ENCODE peak calls at places on chromosome 20, in four cellular contexts. N is H9, E is mesenchymal stem cell, F is H1. A is an unnamed sample.

GRCh38 chr20:40265872-40266533 is 423.0 kb downstream of the MAFB start:
- DNase-seq in N (no peak), E (peak), F (no peak), A (no peak)

GRCh38 chr20:62020935-62021701 is 44.6 kb downstream of the TAF4 start:
- DNase-seq in N (no peak), E (no peak), F (no peak), A (no peak)

GRCh38 chr20:63694596-63695418 is 1.6 kb upstream of the TNFRSF6B start:
- DNase-seq in E (no peak), N (no peak), F (no peak), A (no peak)

GRCh38 chr20:4740774-4741431 is 19.2 kb downstream of the PRND start:
- DNase-seq in N (peak), E (peak), F (peak), A (peak)

GRCh38 chr20:42483694-42484303 is 705.9 kb downstream of the PTPRT start:
- DNase-seq in N (peak), F (peak), E (no peak), A (peak)

GRCh38 chr20:53773792-53774371 is 180.2 kb upstream of the ZNF217 start:
- DNase-seq in F (no peak), N (no peak), E (peak), A (no peak)

GRCh38 chr20:64119681-64120341 is 12.4 kb upstream of the NPBWR2 start:
- DNase-seq in E (no peak), F (no peak), N (no peak), A (no peak)

GRCh38 chr20:62155428-62156253 is 12.1 kb downstream of the SS18L1 start:
- DNase-seq in E (no peak), F (peak), N (peak), A (no peak)

GRCh38 chr20:63942250-63943006 is 13.8 kb downstream of the UCKL1 start:
- DNase-seq in E (no peak), F (peak), N (peak), A (no peak)

GRCh38 chr20:58883243-58883691 is 30.8 kb downstream of the GNAS start:
- DNase-seq in F (no peak), E (no peak), N (peak), A (peak)

GRCh38 chr20:62666736-62667529 is 24.6 kb downstream of the SLCO4A1 start:
- DNase-seq in F (no peak), N (no peak), E (no peak), A (no peak)

GRCh38 chr20:12179692-12180091 is 262.0 kb downstream of the BTBD3 start:
- DNase-seq in N (no peak), F (no peak), E (no peak), A (no peak)

GRCh38 chr20:42567409-42567808 is 622.3 kb downstream of the PTPRT start:
- DNase-seq in E (no peak), N (no peak), F (no peak), A (no peak)

GRCh38 chr20:57717797-57718196 is 8.0 kb upstream of the PMEPA1 start:
- DNase-seq in E (no peak), F (no peak), N (no peak), A (no peak)

GRCh38 chr20:57714409-57715267 is 4.8 kb upstream of the PMEPA1 start:
- DNase-seq in E (peak), F (no peak), N (no peak), A (no peak)

GRCh38 chr20:57716893-57717292 is 7.1 kb upstream of the PMEPA1 start:
- DNase-seq in N (no peak), E (no peak), F (no peak), A (no peak)

GRCh38 chr20:57715268-57715904 is 5.6 kb upstream of the PMEPA1 start:
- DNase-seq in N (no peak), F (no peak), E (no peak), A (no peak)

GRCh38 chr20:57716202-57716601 is 6.4 kb upstream of the PMEPA1 start:
- DNase-seq in N (no peak), F (no peak), E (peak), A (no peak)
- H2AK5ac ChIP-seq in N (no peak), F (no peak), E (no peak), A (no peak)

GRCh38 chr20:46979603-46980241 is 85.1 kb downstream of the EYA2 start:
- DNase-seq in N (no peak), E (no peak), F (no peak), A (no peak)
- H2BK12ac ChIP-seq in N (no peak), E (no peak), F (peak), A (no peak)

GRCh38 chr20:38211200-38212097 is 46.4 kb upstream of the TGM2 start:
- DNase-seq in E (no peak), N (no peak), F (no peak), A (no peak)

GRCh38 chr20:38209736-38210405 is 44.8 kb upstream of the TGM2 start:
- DNase-seq in F (no peak), N (no peak), E (no peak), A (no peak)

GRCh38 chr20:38208523-38208922 is 43.5 kb upstream of the TGM2 start:
- DNase-seq in N (no peak), F (no peak), E (no peak), A (no peak)

GRCh38 chr20:38209054-38209675 is 44.1 kb upstream of the TGM2 start:
- DNase-seq in F (no peak), E (peak), N (no peak), A (no peak)

DNA sequence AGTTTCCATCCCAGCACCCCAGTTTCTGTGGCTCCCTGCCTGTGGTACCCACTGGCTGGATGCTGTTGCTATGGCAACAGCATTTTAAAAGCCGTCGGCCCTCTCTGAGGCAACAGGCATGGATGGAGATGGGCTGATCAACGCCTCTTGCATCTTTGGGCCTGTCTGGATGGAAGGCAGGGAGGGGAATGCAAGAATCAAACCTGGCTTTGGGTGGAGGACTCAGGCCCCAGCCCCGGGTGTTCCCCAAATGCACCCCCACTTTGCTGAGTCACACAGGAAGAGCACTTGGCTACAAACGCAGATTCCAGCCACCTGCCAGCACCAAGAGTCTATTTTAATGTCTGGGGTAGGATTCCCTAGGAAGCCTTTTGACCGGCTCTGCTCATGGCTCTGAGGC is 45.7 kb upstream of the TGM2 start:
- DNase-seq in E (no peak), F (no peak), N (no peak), A (no peak)
- H2AK5ac ChIP-seq in E (no peak), F (no peak), N (no peak), A (peak)

DNA sequence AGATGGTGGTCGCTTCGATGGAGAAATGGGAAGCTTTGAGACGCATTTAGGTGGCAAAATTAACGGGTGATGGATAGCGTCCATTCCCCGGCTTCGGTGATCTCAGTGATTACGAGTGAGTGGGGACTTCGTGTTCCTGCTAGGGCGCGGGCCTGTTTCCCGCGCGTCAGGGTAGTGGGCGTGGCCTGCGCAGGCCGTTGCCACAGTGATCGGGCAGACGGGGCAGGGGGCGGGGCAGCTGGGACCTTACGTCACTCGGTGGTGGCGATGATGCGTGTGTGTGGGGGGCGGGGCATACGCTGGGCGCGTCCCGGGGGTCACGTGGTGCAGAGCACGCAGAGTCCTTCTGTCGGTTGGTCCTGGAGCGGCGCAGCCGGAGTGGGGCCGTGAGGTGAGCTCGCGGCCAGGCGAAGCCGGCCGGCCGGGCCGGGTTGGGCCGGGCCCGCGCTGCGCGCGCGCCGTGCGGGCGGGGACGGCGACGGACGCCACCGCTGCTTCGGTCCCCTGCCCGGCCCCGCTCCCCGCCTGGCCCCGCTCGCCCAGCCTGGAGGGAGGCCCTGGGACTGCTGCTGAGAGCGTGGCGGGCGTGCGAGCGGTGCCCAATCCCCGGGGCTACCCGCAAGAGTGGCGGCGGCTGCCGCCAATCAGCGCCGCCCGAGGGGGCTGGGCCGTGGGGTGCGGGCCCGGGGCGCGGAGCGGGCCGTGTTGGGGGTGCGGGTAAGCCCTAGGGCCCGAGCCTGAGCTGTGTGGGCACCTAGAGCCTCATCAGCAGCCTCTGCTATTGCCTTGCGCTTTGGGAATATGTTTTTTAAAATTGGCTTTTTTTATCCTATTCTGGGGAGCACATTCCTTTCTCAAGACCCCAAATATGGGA is at the start of gene PHF20:
- DNase-seq in N (peak), F (peak), E (peak), A (peak)
- H2BK12ac ChIP-seq in N (no peak), F (peak), E (peak), A (no peak)

DNA sequence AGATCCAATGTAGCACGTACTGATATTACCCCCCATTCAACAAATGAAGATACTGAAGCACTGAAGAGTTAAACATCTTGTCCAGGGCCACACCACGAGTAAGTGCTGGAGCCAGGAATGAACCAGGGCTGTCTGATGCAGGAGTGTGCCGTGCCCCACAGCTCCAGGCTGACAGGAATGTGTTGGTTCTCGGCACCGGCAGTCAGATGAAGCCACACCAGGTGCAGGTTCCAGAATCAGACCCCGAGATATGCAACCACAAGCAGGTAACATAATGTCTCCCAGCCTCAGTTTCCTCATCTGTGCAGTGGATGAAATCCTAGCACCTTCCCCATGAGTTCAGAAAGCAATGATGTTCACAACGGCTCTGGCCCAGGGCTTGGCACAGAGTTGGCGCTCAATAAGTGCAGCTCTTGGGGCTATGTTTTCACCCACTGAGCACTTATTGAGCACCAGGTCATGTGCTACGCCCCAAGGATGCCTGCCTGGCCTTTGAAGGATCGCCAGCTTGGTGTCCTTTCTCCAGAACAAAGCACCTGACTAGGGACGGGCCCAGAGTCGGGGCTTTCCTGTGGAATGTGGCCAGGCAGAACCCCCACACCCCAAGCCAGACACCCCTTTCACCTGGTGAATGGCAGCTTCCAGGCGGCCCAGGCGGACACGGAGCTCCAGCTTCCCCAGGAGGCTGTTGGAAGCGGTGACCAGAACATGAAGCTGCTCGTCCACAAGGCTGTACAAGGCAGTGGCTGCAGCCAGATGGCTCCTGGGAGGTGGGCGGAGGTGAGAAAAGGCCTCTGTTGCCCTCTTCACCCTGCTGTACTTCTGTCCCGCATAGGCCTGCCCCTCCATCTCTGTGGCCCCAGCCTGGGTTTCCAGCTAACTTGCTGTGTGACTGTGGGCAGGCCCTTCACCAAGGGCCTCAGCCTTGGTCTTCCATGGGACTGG is 41.3 kb downstream of the KIAA1755 start:
- DNase-seq in F (no peak), E (no peak), N (no peak), A (no peak)
- H2AK5ac ChIP-seq in F (no peak), E (peak), N (no peak), A (peak)

GRCh38 chr20:47417245-47418060 is 61.0 kb upstream of the ZMYND8 start:
- DNase-seq in N (no peak), F (no peak), E (no peak), A (no peak)
- H2BK12ac ChIP-seq in N (no peak), F (no peak), E (no peak), A (no peak)

GRCh38 chr20:23624307-23624706 is 13.4 kb downstream of the CST3 start:
- DNase-seq in E (peak), N (no peak), F (no peak), A (no peak)
- H2AK5ac ChIP-seq in E (no peak), N (no peak), F (no peak), A (no peak)